ENCODE peak calls at places on chromosomes 2 and 18, in seven cellular contexts. E, V, J, Y, D, C and K are unnamed samples.

GRCh38 chr2:138059487-138059886 is 95.2 kb downstream of the HNMT start:
- DNase-seq in D (no peak), C (no peak), Y (no peak), E (no peak), V (peak), J (no peak), K (no peak)

GRCh38 chr18:8519102-8519501 is 90.1 kb upstream of the RAB12 start:
- DNase-seq in Y (no peak), E (no peak), C (no peak), V (no peak), J (no peak), D (no peak), K (no peak)

GRCh38 chr2:10048501-10049171 is 5.3 kb downstream of the KLF11 start:
- DNase-seq in D (peak), V (peak), Y (no peak), C (no peak), E (peak), J (peak), K (no peak)

GRCh38 chr2:134869941-134870736 is 31.7 kb downstream of the ACMSD start:
- DNase-seq in V (peak), Y (no peak), C (peak), E (no peak), J (no peak), D (no peak), K (no peak)

GRCh38 chr2:200442471-200442870 is 67.4 kb downstream of the KCTD18 start:
- DNase-seq in Y (no peak), E (no peak), C (no peak), V (peak), J (peak), D (no peak), K (peak)

GRCh38 chr2:199977984-199978415 is 22.6 kb downstream of the MAIP1 start:
- DNase-seq in Y (peak), D (peak), E (no peak), J (peak), C (no peak), V (peak), K (no peak)

GRCh38 chr18:79742076-79742475 is 55.7 kb upstream of the KCNG2 start:
- DNase-seq in E (no peak), V (no peak), Y (no peak), D (no peak), J (no peak), C (no peak), K (no peak)

GRCh38 chr2:233480490-233481202 is 85.9 kb downstream of the USP40 start:
- DNase-seq in J (no peak), V (no peak), Y (no peak), D (no peak), C (no peak), E (peak), K (no peak)

GRCh38 chr2:238119756-238120462 is 18.6 kb upstream of the KLHL30 start:
- DNase-seq in Y (no peak), J (no peak), D (no peak), E (peak), C (peak), V (no peak), K (no peak)

GRCh38 chr2:175251425-175252041 is 70.0 kb upstream of the ATP5MC3 start:
- DNase-seq in V (peak), C (no peak), J (peak), D (peak), Y (no peak), E (no peak), K (no peak)

GRCh38 chr2:240146591-240147278 is 6.3 kb upstream of the OTOS start:
- DNase-seq in V (no peak), Y (no peak), E (no peak), J (no peak), D (no peak), C (no peak), K (no peak)

GRCh38 chr2:65957886-65958285 is 477.0 kb upstream of the MEIS1 start:
- DNase-seq in Y (no peak), C (no peak), V (no peak), D (no peak), E (no peak), J (no peak), K (no peak)

GRCh38 chr18:57666818-57667497 is 45.3 kb upstream of the NARS1 start:
- DNase-seq in J (peak), V (peak), Y (no peak), D (no peak), E (no peak), C (no peak), K (peak)